ENCODE peak calls at places on chromosomes 13 and 19, in seven cellular contexts. T is neural crest cell; D is effector memory CD4-positive, alpha-beta T cell; N is foreskin fibroblast; L is MM.1S; Y is PC-3; O is mucosa of gallbladder. U is an unnamed sample.

GRCh38 chr13:61255035-61255796 is 160.4 kb downstream of the PCDH20 start:
- DNase-seq in T (no peak), O (no peak), Y (peak), D (no peak), L (no peak), N (no peak), U (no peak)

GRCh38 chr19:34220472-34221063 is 33.8 kb upstream of the GARRE1 start:
- DNase-seq in L (peak), T (peak), Y (peak), O (peak), N (peak), D (peak), U (peak)

GRCh38 chr19:16898306-16899015 is 9.7 kb downstream of the F2RL3 start:
- DNase-seq in L (no peak), O (no peak), Y (no peak), T (no peak), N (no peak), D (no peak), U (no peak)

GRCh38 chr13:112931028-112931934 is 37.7 kb upstream of the MCF2L start:
- DNase-seq in L (peak), D (no peak), N (peak), O (peak), T (peak), Y (peak), U (no peak)

GRCh38 chr19:55486043-55486970 is 1.3 kb downstream of the NAT14 start:
- DNase-seq in T (no peak), O (no peak), L (no peak), N (no peak), Y (no peak), D (no peak), U (no peak)

GRCh38 chr19:47511681-47512080 is 3.2 kb downstream of the NAPA start:
- DNase-seq in O (no peak), Y (no peak), T (no peak), D (no peak), L (no peak), N (peak), U (no peak)

GRCh38 chr19:51503428-51503827 is 1.8 kb upstream of the SIGLEC12 start:
- DNase-seq in T (no peak), N (no peak), L (no peak), O (no peak), D (no peak), Y (no peak), U (no peak)

GRCh38 chr19:45939792-45940514 is 25.4 kb upstream of the NANOS2 start:
- DNase-seq in Y (no peak), D (no peak), N (peak), O (no peak), T (no peak), L (no peak), U (no peak)

GRCh38 chr13:83881917-83882625 is at the start of gene SLITRK1:
- DNase-seq in T (peak), D (no peak), Y (no peak), O (peak), L (no peak), N (peak), U (peak)

GRCh38 chr13:47277774-47278173 is 380.9 kb upstream of the HTR2A start:
- DNase-seq in T (no peak), D (no peak), L (no peak), N (peak), Y (no peak), O (no peak), U (no peak)

GRCh38 chr19:1411255-1412191 is 4.1 kb downstream of the DAZAP1 start:
- DNase-seq in D (no peak), N (peak), T (no peak), O (no peak), Y (no peak), L (no peak), U (peak)

GRCh38 chr13:95253033-95253432 is 48.2 kb downstream of the ABCC4 start:
- DNase-seq in T (no peak), N (no peak), L (no peak), O (no peak), Y (no peak), D (no peak), U (no peak)

GRCh38 chr19:2054763-2055162 is 3.7 kb upstream of the MKNK2 start:
- DNase-seq in O (no peak), T (no peak), Y (no peak), L (no peak), N (no peak), D (no peak), U (no peak)

GRCh38 chr19:32599736-32600157 is 18.8 kb downstream of the PDCD5 start:
- DNase-seq in Y (peak), N (peak), D (no peak), L (peak), T (peak), O (peak), U (peak)

GRCh38 chr19:32868206-32868950 is 1.2 kb downstream of the SLC7A9 start:
- DNase-seq in D (no peak), L (no peak), N (no peak), O (no peak), T (no peak), Y (no peak), U (no peak)